ENCODE peak calls at places on chromosomes 6 and 20, in six cellular contexts. C is endodermal cell, L is neuronal stem cell, Q is left ventricle myocardium inferior, J is heart right ventricle, R is stomach. K is an unnamed sample. For H3K27me3, the result is how much of the 10 kb centered on the place peaks cover.

GRCh38 chr6:147173675-147174339 is 30.4 kb upstream of the STXBP5 start:
- DNase-seq in C (no peak), R (no peak), J (no peak), L (no peak), Q (no peak), K (no peak)

GRCh38 chr6:20755631-20756030 is 221.4 kb downstream of the CDKAL1 start:
- DNase-seq in R (no peak), C (no peak), Q (no peak), J (no peak), L (no peak), K (no peak)

GRCh38 chr6:86148586-86148985 is 505.9 kb upstream of the SYNCRIP start:
- DNase-seq in L (no peak), C (no peak), R (no peak), J (no peak), Q (no peak), K (no peak)

GRCh38 chr20:49590163-49591017 is 22.5 kb upstream of the PTGIS start:
- DNase-seq in C (no peak), J (no peak), L (no peak), Q (no peak), R (no peak), K (no peak)

GRCh38 chr20:57990396-57990987 is 238.0 kb downstream of the ANKRD60 start:
- DNase-seq in J (no peak), L (no peak), Q (no peak), R (no peak), C (no peak), K (no peak)

GRCh38 chr6:136609878-136610706 is 59.9 kb upstream of the MAP7 start:
- DNase-seq in C (peak), Q (no peak), R (peak), J (no peak), L (no peak), K (no peak)

GRCh38 chr6:88626460-88626859 is 337.0 kb downstream of the RNGTT start:
- DNase-seq in R (no peak), J (no peak), C (no peak), L (no peak), Q (no peak), K (no peak)

GRCh38 chr6:155157101-155157500 is 106.7 kb upstream of the CLDN20 start:
- DNase-seq in C (no peak), R (no peak), Q (no peak), L (no peak), J (no peak), K (no peak)

GRCh38 chr6:66478705-66479104 is 771.7 kb upstream of the EYS start:
- DNase-seq in J (no peak), Q (no peak), R (no peak), L (no peak), C (no peak), K (no peak)

GRCh38 chr6:11132191-11132590 is 20.7 kb upstream of the ERVFRD-1 start:
- DNase-seq in R (no peak), Q (no peak), J (no peak), C (no peak), L (no peak), K (no peak)

GRCh38 chr6:75334266-75335040 is 49.9 kb upstream of the TMEM30A start:
- DNase-seq in L (peak), Q (no peak), J (no peak), C (peak), R (no peak), K (peak)

GRCh38 chr6:47168176-47168575 is 126.0 kb upstream of the ADGRF1 start:
- DNase-seq in Q (peak), J (peak), R (peak), L (no peak), C (peak), K (no peak)

GRCh38 chr6:40287296-40287820 is 299.8 kb downstream of the LRFN2 start:
- DNase-seq in C (no peak), R (no peak), L (no peak), J (no peak), Q (no peak), K (no peak)

GRCh38 chr6:134374486-134374885 is 56.6 kb upstream of the SGK1 start:
- DNase-seq in L (no peak), C (no peak), J (no peak), Q (no peak), R (no peak), K (no peak)

GRCh38 chr6:43328528-43328927 is 19.9 kb upstream of the CRIP3 start:
- DNase-seq in Q (peak), L (no peak), C (no peak), R (no peak), J (peak), K (no peak)

GRCh38 chr20:58075980-58076749 is 152.3 kb downstream of the ANKRD60 start:
- DNase-seq in R (no peak), Q (no peak), L (no peak), J (no peak), C (peak), K (no peak)

GRCh38 chr6:2937627-2938003 is 33.8 kb downstream of the SERPINB6 start:
- DNase-seq in R (no peak), L (no peak), J (no peak), Q (no peak), C (no peak), K (no peak)

GRCh38 chr6:35452186-35453090 is at the start of gene FANCE:
- DNase-seq in Q (peak), C (peak), L (peak), J (peak), R (peak), K (no peak)

GRCh38 chr20:42836339-42836738 is 353.4 kb downstream of the PTPRT start:
- DNase-seq in C (no peak), R (peak), Q (no peak), L (no peak), J (no peak), K (peak)

GRCh38 chr20:45465492-45466266 is 3.9 kb upstream of the WFDC2 start:
- DNase-seq in C (peak), L (no peak), Q (no peak), J (no peak), R (no peak), K (no peak)

GRCh38 chr6:16318538-16318937 is 80.2 kb downstream of the GMPR start:
- DNase-seq in R (no peak), Q (no peak), C (no peak), L (no peak), J (no peak), K (no peak)

GRCh38 chr6:163314791-163315404 is 99.6 kb upstream of the QKI start:
- DNase-seq in Q (no peak), L (no peak), C (no peak), R (no peak), J (no peak), K (no peak)

GRCh38 chr20:63394069-63394468 is 32.9 kb upstream of the CHRNA4 start:
- DNase-seq in C (peak), Q (no peak), J (no peak), L (no peak), R (no peak), K (no peak)

GRCh38 chr6:35896228-35896627 is 24.7 kb downstream of the SRPK1 start:
- DNase-seq in R (no peak), C (no peak), J (no peak), Q (no peak), L (no peak), K (no peak)

GRCh38 chr6:112282217-112282616 is 27.9 kb upstream of the LAMA4 start:
- DNase-seq in J (peak), Q (peak), R (no peak), L (no peak), C (peak), K (no peak)

GRCh38 chr6:89015971-89016370 is 52.6 kb upstream of the RNGTT start:
- DNase-seq in R (no peak), C (no peak), Q (no peak), L (no peak), J (no peak), K (no peak)

GRCh38 chr20:45059022-45059728 is 41.8 kb downstream of the KCNS1 start:
- DNase-seq in R (no peak), L (no peak), J (no peak), Q (no peak), C (no peak), K (no peak)

GRCh38 chr20:11274137-11274536 is 600.3 kb upstream of the JAG1 start:
- DNase-seq in Q (no peak), C (peak), R (no peak), L (peak), J (no peak), K (peak)

DNA sequence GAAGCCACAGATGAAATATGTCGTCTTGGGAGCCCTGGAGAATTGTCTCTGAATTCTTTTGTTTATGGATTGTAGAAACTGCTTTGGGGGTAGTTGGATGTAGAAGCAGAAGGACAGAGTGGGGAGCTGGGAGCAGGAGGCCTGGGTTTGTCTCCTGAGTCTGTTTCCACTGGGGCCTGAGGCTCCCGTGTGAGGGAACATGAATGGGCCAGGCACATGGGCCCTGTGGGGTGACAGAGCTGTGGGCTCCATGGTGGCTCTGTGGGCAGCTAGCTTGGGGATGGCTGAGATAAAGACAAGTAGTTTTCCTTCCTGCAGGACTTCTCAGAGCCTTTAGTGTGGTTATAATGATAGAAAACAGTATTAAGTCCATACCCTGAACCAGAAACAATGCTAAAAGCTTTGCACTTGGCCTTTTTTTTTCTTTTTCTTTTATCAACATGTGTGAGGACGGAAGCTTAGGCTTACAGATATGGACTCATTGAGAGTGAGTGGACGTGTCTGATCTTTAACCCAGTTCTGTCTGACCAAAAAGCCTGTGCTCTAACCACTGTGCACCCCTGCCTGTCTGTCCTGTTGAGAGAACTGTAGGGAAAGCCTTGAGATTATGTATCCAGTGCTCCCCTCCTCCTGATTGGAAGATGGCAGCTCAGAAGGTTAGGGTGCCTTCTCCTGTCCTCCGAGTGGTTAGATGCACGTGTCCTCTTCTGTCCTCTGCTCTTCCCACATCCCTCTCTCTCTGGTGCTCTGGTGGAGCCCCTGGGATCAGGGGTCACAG is 98.3 kb downstream of the CDH26 start:
- DNase-seq in J (no peak), Q (no peak), R (no peak), C (peak), L (no peak), K (no peak)
- H3K27ac ChIP-seq in J (no peak), Q (no peak), R (no peak), C (no peak), L (no peak), K (no peak)

DNA sequence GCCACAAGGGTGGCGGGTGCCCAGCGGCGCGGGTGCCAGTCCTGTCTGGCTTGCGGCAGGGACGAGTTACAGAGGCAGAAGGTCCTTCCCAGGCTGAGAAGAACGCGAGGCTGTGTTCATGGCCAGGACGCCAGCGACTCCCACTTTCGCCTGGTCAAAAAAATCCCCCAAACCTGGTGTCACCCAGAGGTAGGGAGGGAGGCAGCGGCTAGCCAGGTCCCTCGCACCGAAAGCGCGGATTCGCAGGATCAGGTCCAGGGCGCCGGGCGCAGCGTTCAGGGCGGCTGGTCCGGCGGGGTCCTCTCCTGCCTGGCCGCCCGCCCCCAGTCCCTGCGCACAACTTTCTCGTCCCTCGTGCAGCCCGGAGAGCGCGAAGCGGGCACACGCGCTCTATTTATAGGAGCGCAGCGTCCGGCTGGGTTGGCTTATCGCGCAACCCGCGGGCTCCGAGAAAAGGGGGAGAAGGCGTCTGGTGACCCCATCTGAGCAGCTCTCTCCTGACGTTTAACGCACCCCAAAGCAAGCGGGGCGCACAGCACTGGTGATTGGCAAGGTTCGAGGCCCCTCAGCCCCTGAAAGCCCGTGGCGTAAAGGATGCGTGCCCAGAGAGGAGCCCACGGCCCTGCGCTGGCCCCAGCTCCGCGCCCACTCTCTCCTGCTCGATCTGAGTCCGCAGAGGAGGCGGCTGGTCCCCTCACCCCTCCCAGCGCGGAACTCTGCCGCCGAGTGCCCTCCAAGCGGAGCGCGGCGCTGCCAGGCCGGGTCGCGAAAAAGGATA is 519 bp downstream of the CBLN4 start:
- DNase-seq in Q (no peak), L (peak), J (no peak), C (peak), R (no peak), K (no peak)
- H3K4me3 ChIP-seq in Q (no peak), L (no peak), J (no peak), C (no peak), R (no peak), K (peak)

DNA sequence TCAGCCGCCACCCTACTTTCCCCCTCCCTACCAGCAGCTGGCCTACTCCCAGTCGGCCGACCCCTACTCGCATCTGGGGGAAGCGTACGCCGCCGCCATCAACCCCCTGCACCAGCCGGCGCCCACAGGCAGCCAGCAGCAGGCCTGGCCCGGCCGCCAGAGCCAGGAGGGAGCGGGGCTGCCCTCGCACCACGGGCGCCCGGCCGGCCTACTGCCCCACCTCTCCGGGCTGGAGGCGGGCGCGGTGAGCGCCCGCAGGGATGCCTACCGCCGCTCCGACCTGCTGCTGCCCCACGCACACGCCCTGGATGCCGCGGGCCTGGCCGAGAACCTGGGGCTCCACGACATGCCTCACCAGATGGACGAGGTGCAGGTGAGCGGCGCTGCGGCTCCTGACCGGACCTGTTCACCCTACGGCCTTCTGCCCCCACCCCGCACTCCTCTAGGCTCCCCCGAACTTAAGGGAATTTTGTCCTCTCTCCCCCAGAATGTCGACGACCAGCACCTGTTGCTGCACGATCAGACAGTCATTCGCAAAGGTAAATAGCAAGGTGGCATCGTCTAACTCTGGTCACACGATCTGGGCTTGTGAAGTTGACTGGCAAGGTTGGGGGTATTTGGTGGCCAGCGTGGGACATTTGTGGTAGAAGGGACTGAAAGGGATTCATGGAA is 2.3 kb downstream of the TFAP2C start:
- DNase-seq in L (no peak), C (peak), J (no peak), R (no peak), Q (no peak), K (no peak)
- H3K27me3 ChIP-seq in L (half or more), C (half or more), J (half or more), R (half or more), Q (half or more), K (under half)

GRCh38 chr6:26246057-26246456 is 118.9 kb upstream of the BTN3A2 start:
- DNase-seq in C (no peak), Q (no peak), R (no peak), L (no peak), J (no peak), K (no peak)

GRCh38 chr6:26240157-26240980 is 124.6 kb upstream of the BTN3A2 start:
- DNase-seq in C (peak), R (peak), J (no peak), Q (peak), L (no peak), K (no peak)

GRCh38 chr6:26243742-26244141 is 121.3 kb upstream of the BTN3A2 start:
- DNase-seq in R (no peak), C (peak), L (no peak), J (no peak), Q (no peak), K (no peak)

GRCh38 chr6:26243132-26243531 is 121.9 kb upstream of the BTN3A2 start:
- DNase-seq in R (no peak), J (no peak), L (no peak), Q (no peak), C (peak), K (no peak)

GRCh38 chr6:26240981-26241770 is 123.8 kb upstream of the BTN3A2 start:
- DNase-seq in L (no peak), J (no peak), C (peak), Q (no peak), R (no peak), K (no peak)
- H3K27ac ChIP-seq in L (peak), J (no peak), C (no peak), Q (peak), R (peak), K (peak)

GRCh38 chr20:41331731-41332130 is 8.9 kb upstream of the LPIN3 start:
- DNase-seq in J (no peak), C (peak), Q (no peak), R (no peak), L (no peak), K (no peak)

GRCh38 chr20:41330941-41331340 is 9.7 kb upstream of the LPIN3 start:
- DNase-seq in J (no peak), L (no peak), C (no peak), Q (no peak), R (no peak), K (no peak)

GRCh38 chr20:41330343-41330720 is 10.3 kb upstream of the LPIN3 start:
- DNase-seq in L (no peak), Q (no peak), J (no peak), C (no peak), R (no peak), K (no peak)

GRCh38 chr20:41327178-41327577 is 9.6 kb upstream of the ZHX3 start:
- DNase-seq in C (no peak), L (no peak), J (no peak), R (no peak), Q (no peak), K (no peak)

GRCh38 chr20:41329435-41330342 is 10.9 kb upstream of the LPIN3 start:
- DNase-seq in C (no peak), Q (peak), J (peak), L (no peak), R (peak), K (no peak)
- H3K4me3 ChIP-seq in C (no peak), Q (peak), J (no peak), L (no peak), R (no peak), K (no peak)

GRCh38 chr20:54170026-54170471 is 3.7 kb downstream of the CYP24A1 start:
- DNase-seq in J (no peak), Q (no peak), C (no peak), L (no peak), R (no peak), K (no peak)

GRCh38 chr20:54166987-54167662 is 6.7 kb downstream of the CYP24A1 start:
- DNase-seq in L (no peak), R (no peak), J (no peak), C (no peak), Q (no peak), K (no peak)

GRCh38 chr20:54167909-54168872 is 5.6 kb downstream of the CYP24A1 start:
- DNase-seq in C (no peak), R (no peak), J (no peak), L (no peak), Q (no peak), K (no peak)

GRCh38 chr20:54170963-54171362 is 2.8 kb downstream of the CYP24A1 start:
- DNase-seq in J (no peak), Q (no peak), C (no peak), L (no peak), R (no peak), K (no peak)

GRCh38 chr20:54168961-54169862 is 4.6 kb downstream of the CYP24A1 start:
- DNase-seq in L (no peak), Q (no peak), J (no peak), C (no peak), R (no peak), K (no peak)
- H3K27me3 ChIP-seq in L (under half), Q (half or more), J (half or more), C (half or more), R (half or more), K (under half)

GRCh38 chr6:105184921-105185320 is 5.1 kb upstream of the POPDC3 start:
- DNase-seq in J (no peak), Q (no peak), C (no peak), L (no peak), R (no peak), K (no peak)
- H3K27ac ChIP-seq in J (no peak), Q (no peak), C (no peak), L (no peak), R (no peak), K (no peak)

K was measured in iPS DF 6.9.